ENCODE peak calls at places on chromosomes 12 and 14, in eight cellular contexts. F, S, P, B, K, X, J and I are unnamed samples.
A peak's percentile ranks its signal among the peaks of the same experiment; 100 is the strongest.

GRCh38 chr12:46942579-46942978 is 116.8 kb upstream of the SLC38A4 start:
- DNase-seq in X (peak; percentile 11), F (no peak), S (no peak), J (no peak), K (no peak), B (no peak), P (no peak), I (peak; percentile 39)

GRCh38 chr12:52925717-52926595 is 21.1 kb upstream of the KRT8 start:
- DNase-seq in B (peak; percentile 99), J (no peak), S (no peak), K (no peak), F (no peak), X (no peak), P (no peak), I (peak; percentile 100)

GRCh38 chr12:63862187-63863107 is 17.9 kb downstream of the SRGAP1 start:
- DNase-seq in B (no peak), J (no peak), K (no peak), P (no peak), S (no peak), F (no peak), X (peak; percentile 37), I (no peak)

GRCh38 chr14:42214981-42215491 is 608.4 kb downstream of the LRFN5 start:
- DNase-seq in J (no peak), F (peak; percentile 27), P (no peak), S (no peak), K (no peak), X (peak; percentile 72), B (no peak), I (peak; percentile 16)

GRCh38 chr12:53750812-53751335 is 905 bp downstream of the CISTR start:
- DNase-seq in S (no peak), K (no peak), J (peak; percentile 71), X (peak; percentile 24), P (peak; percentile 50), F (no peak), B (no peak), I (peak; percentile 37)

GRCh38 chr14:50355692-50356091 is 41.0 kb downstream of the CDKL1 start:
- DNase-seq in X (no peak), J (no peak), K (no peak), P (no peak), B (no peak), S (no peak), F (no peak), I (no peak)

GRCh38 chr14:104390221-104390931 is 189.2 kb upstream of the C14orf180 start:
- DNase-seq in S (peak; percentile 44), K (no peak), F (no peak), X (no peak), P (no peak), B (no peak), J (peak; percentile 14), I (no peak)

GRCh38 chr14:91830777-91831176 is 36.6 kb downstream of the TC2N start:
- DNase-seq in J (no peak), P (no peak), X (no peak), B (peak; percentile 68), S (no peak), F (no peak), K (peak; percentile 62), I (no peak)

GRCh38 chr14:80136358-80136757 is 74.9 kb downstream of the DIO2 start:
- DNase-seq in F (no peak), S (no peak), X (no peak), K (no peak), B (no peak), P (no peak), J (no peak), I (peak; percentile 4)

GRCh38 chr14:102005336-102005735 is 41.0 kb downstream of the DYNC1H1 start:
- DNase-seq in F (no peak), S (no peak), K (no peak), B (no peak), J (no peak), X (no peak), P (no peak), I (no peak)

GRCh38 chr14:23665302-23666016 is 29.3 kb downstream of the DHRS2 start:
- DNase-seq in K (no peak), J (no peak), X (no peak), F (no peak), S (no peak), P (no peak), B (no peak), I (no peak)

GRCh38 chr14:75217508-75218206 is 41.2 kb upstream of the TMED10 start:
- DNase-seq in B (no peak), P (no peak), S (no peak), K (no peak), X (no peak), F (no peak), J (no peak), I (no peak)

GRCh38 chr12:112503521-112503920 is 84.8 kb downstream of the PTPN11 start:
- DNase-seq in F (no peak), K (no peak), J (no peak), P (no peak), X (no peak), S (no peak), B (no peak), I (no peak)

GRCh38 chr12:104952816-104953215 is 5.3 kb downstream of the SLC41A2 start:
- DNase-seq in X (no peak), F (no peak), K (no peak), P (no peak), J (no peak), S (no peak), B (no peak), I (no peak)

GRCh38 chr14:101521306-101521935 is 39.9 kb upstream of the DIO3 start:
- DNase-seq in X (no peak), S (no peak), B (no peak), J (no peak), F (no peak), K (no peak), P (no peak), I (no peak)

GRCh38 chr12:13079440-13079906 is 24.0 kb downstream of the GSG1 start:
- DNase-seq in F (no peak), B (no peak), K (no peak), X (no peak), S (no peak), P (no peak), J (no peak), I (no peak)

GRCh38 chr12:92076106-92076505 is 69.5 kb downstream of the BTG1 start:
- DNase-seq in J (no peak), B (no peak), P (no peak), X (no peak), F (no peak), S (no peak), K (no peak), I (no peak)

GRCh38 chr12:71440393-71441349 is 1.1 kb downstream of the LGR5 start:
- DNase-seq in X (peak; percentile 3), B (no peak), S (no peak), F (no peak), K (no peak), P (no peak), J (no peak), I (peak; percentile 71)

GRCh38 chr12:992647-993046 is 1.6 kb downstream of the ERC1 start:
- DNase-seq in K (no peak), P (no peak), S (no peak), J (no peak), B (no peak), F (no peak), X (no peak), I (no peak)

GRCh38 chr12:52369220-52369619 is 1.9 kb upstream of the KRT85 start:
- DNase-seq in K (no peak), S (no peak), F (no peak), B (no peak), P (no peak), X (no peak), J (no peak), I (no peak)

GRCh38 chr12:51377099-51377984 is 13.9 kb downstream of the GALNT6 start:
- DNase-seq in J (no peak), P (no peak), X (peak; percentile 26), S (peak; percentile 46), K (no peak), F (no peak), B (no peak), I (no peak)

GRCh38 chr12:69739287-69740191 is 879 bp downstream of the RAB3IP start:
- DNase-seq in P (peak; percentile 9), B (peak; percentile 71), S (peak; percentile 72), X (peak; percentile 62), J (peak; percentile 67), K (peak; percentile 28), F (no peak), I (peak; percentile 62)

GRCh38 chr12:71661977-71662522 is 1.6 kb downstream of the ZFC3H1 start:
- DNase-seq in P (no peak), X (peak; percentile 82), B (no peak), J (no peak), S (no peak), K (no peak), F (no peak), I (no peak)

GRCh38 chr12:57008113-57008687 is 1.9 kb upstream of the ZBTB39 start:
- DNase-seq in K (peak; percentile 27), X (peak; percentile 84), J (no peak), S (no peak), P (peak; percentile 47), F (peak; percentile 41), B (peak; percentile 70), I (peak; percentile 74)

GRCh38 chr12:59699408-59700144 is 103.7 kb downstream of the SLC16A7 start:
- DNase-seq in K (no peak), B (no peak), S (no peak), J (no peak), X (peak; percentile 87), F (peak; percentile 69), P (no peak), I (no peak)

GRCh38 chr14:89303452-89304435 is 113.3 kb downstream of the FOXN3 start:
- DNase-seq in X (peak; percentile 85), B (peak; percentile 95), J (peak; percentile 60), S (no peak), K (peak; percentile 76), P (no peak), F (peak; percentile 68), I (peak; percentile 67)

GRCh38 chr12:129911437-129912049 is 7.7 kb upstream of the TMEM132D start:
- DNase-seq in S (no peak), X (peak; percentile 14), F (no peak), P (peak; percentile 36), B (peak; percentile 93), J (no peak), K (no peak), I (peak; percentile 62)